ENCODE peak calls at places on chromosomes 16 and 17, in six cellular contexts. One of them, this sample, is unnamed.

GRCh38 chr16:81551141-81551808 is 106.7 kb downstream of the CMIP start:
- DNase-seq in lower leg skin: no peak
- DNase-seq in GM12865: peak; percentile 37
- DNase-seq in body of pancreas: no peak
- DNase-seq in neural progenitor cell: no peak
- DNase-seq in WERI-Rb-1: no peak
- DNase-seq in this sample: peak; percentile 73

GRCh38 chr17:3689262-3690093 is 6.5 kb downstream of the P2RX5 start:
- DNase-seq in WERI-Rb-1: no peak
- DNase-seq in GM12865: no peak
- DNase-seq in neural progenitor cell: no peak
- DNase-seq in body of pancreas: no peak
- DNase-seq in lower leg skin: no peak
- DNase-seq in this sample: no peak

GRCh38 chr17:48724241-48725004 is 1.4 kb downstream of the PRAC2 start:
- DNase-seq in neural progenitor cell: peak; percentile 91
- DNase-seq in lower leg skin: peak; percentile 97
- DNase-seq in body of pancreas: peak; percentile 90
- DNase-seq in GM12865: peak; percentile 77
- DNase-seq in WERI-Rb-1: peak; percentile 89
- DNase-seq in this sample: peak; percentile 80

GRCh38 chr17:80931421-80932265 is 60.0 kb upstream of the CHMP6 start:
- DNase-seq in neural progenitor cell: peak; percentile 85
- DNase-seq in WERI-Rb-1: no peak
- DNase-seq in lower leg skin: no peak
- DNase-seq in body of pancreas: peak; percentile 14
- DNase-seq in GM12865: no peak
- DNase-seq in this sample: no peak

GRCh38 chr16:7443108-7443507 is 110.5 kb downstream of the RBFOX1 start:
- DNase-seq in neural progenitor cell: no peak
- DNase-seq in WERI-Rb-1: no peak
- DNase-seq in lower leg skin: no peak
- DNase-seq in body of pancreas: no peak
- DNase-seq in GM12865: no peak
- DNase-seq in this sample: no peak

GRCh38 chr16:67533024-67533560 is 4.5 kb downstream of the RIPOR1 start:
- DNase-seq in body of pancreas: no peak
- DNase-seq in GM12865: no peak
- DNase-seq in neural progenitor cell: no peak
- DNase-seq in lower leg skin: no peak
- DNase-seq in WERI-Rb-1: no peak
- DNase-seq in this sample: no peak

GRCh38 chr16:51820176-51820575 is 669.1 kb upstream of the SALL1 start:
- DNase-seq in lower leg skin: no peak
- DNase-seq in GM12865: no peak
- DNase-seq in WERI-Rb-1: no peak
- DNase-seq in body of pancreas: no peak
- DNase-seq in neural progenitor cell: no peak
- DNase-seq in this sample: no peak

GRCh38 chr16:26838931-26839330 is 227.8 kb upstream of the C16orf82 start:
- DNase-seq in lower leg skin: peak; percentile 36
- DNase-seq in GM12865: no peak
- DNase-seq in body of pancreas: no peak
- DNase-seq in WERI-Rb-1: no peak
- DNase-seq in neural progenitor cell: no peak
- DNase-seq in this sample: no peak

GRCh38 chr16:50547340-50547865 is 793 bp upstream of the NKD1 start:
- DNase-seq in GM12865: peak; percentile 57
- DNase-seq in lower leg skin: no peak
- DNase-seq in body of pancreas: peak; percentile 79
- DNase-seq in neural progenitor cell: peak; percentile 77
- DNase-seq in WERI-Rb-1: peak; percentile 72
- DNase-seq in this sample: peak; percentile 70

GRCh38 chr17:42248351-42249179 is 27.6 kb downstream of the STAT5B start:
- DNase-seq in WERI-Rb-1: peak; percentile 89
- DNase-seq in neural progenitor cell: peak; percentile 47
- DNase-seq in body of pancreas: peak; percentile 87
- DNase-seq in lower leg skin: peak; percentile 93
- DNase-seq in GM12865: peak; percentile 90
- DNase-seq in this sample: peak; percentile 76

GRCh38 chr16:74874123-74874522 is 99.5 kb upstream of the FA2H start:
- DNase-seq in neural progenitor cell: no peak
- DNase-seq in body of pancreas: no peak
- DNase-seq in WERI-Rb-1: no peak
- DNase-seq in GM12865: no peak
- DNase-seq in lower leg skin: no peak
- DNase-seq in this sample: no peak

GRCh38 chr17:22303865-22304264 is 611.5 kb downstream of the KCNJ18 start:
- DNase-seq in lower leg skin: no peak
- DNase-seq in WERI-Rb-1: no peak
- DNase-seq in body of pancreas: no peak
- DNase-seq in GM12865: no peak
- DNase-seq in neural progenitor cell: no peak
- DNase-seq in this sample: no peak

GRCh38 chr16:28112908-28113307 is 49.4 kb upstream of the GSG1L start:
- DNase-seq in lower leg skin: no peak
- DNase-seq in GM12865: no peak
- DNase-seq in WERI-Rb-1: no peak
- DNase-seq in neural progenitor cell: no peak
- DNase-seq in body of pancreas: no peak
- DNase-seq in this sample: no peak

GRCh38 chr17:3688852-3689261 is 7.1 kb downstream of the P2RX5 start:
- DNase-seq in lower leg skin: no peak
- DNase-seq in body of pancreas: no peak
- DNase-seq in neural progenitor cell: peak; percentile 54
- DNase-seq in WERI-Rb-1: no peak
- DNase-seq in GM12865: no peak
- DNase-seq in this sample: no peak

GRCh38 chr17:3043737-3044365 is 19.6 kb downstream of the OR1D5 start:
- DNase-seq in body of pancreas: no peak
- DNase-seq in lower leg skin: peak; percentile 57
- DNase-seq in WERI-Rb-1: peak; percentile 41
- DNase-seq in GM12865: peak; percentile 31
- DNase-seq in neural progenitor cell: peak; percentile 39
- DNase-seq in this sample: no peak

GRCh38 chr16:60945225-60945624 is 1091.0 kb downstream of the CDH8 start:
- DNase-seq in neural progenitor cell: peak; percentile 79
- DNase-seq in lower leg skin: no peak
- DNase-seq in GM12865: no peak
- DNase-seq in body of pancreas: no peak
- DNase-seq in WERI-Rb-1: no peak
- DNase-seq in this sample: no peak

GRCh38 chr17:63434951-63435571 is 11.0 kb downstream of the CYB561 start:
- DNase-seq in lower leg skin: peak; percentile 90
- DNase-seq in neural progenitor cell: no peak
- DNase-seq in GM12865: no peak
- DNase-seq in body of pancreas: peak; percentile 95
- DNase-seq in WERI-Rb-1: no peak
- DNase-seq in this sample: no peak

GRCh38 chr16:89123001-89123830 is 29.6 kb downstream of the ACSF3 start:
- DNase-seq in GM12865: no peak
- DNase-seq in WERI-Rb-1: no peak
- DNase-seq in neural progenitor cell: no peak
- DNase-seq in lower leg skin: no peak
- DNase-seq in body of pancreas: no peak
- DNase-seq in this sample: no peak

GRCh38 chr16:57619606-57620315 is 8.7 kb upstream of the ADGRG1 start:
- DNase-seq in GM12865: no peak
- DNase-seq in lower leg skin: peak; percentile 90
- DNase-seq in neural progenitor cell: no peak
- DNase-seq in WERI-Rb-1: no peak
- DNase-seq in body of pancreas: peak; percentile 88
- DNase-seq in this sample: no peak

GRCh38 chr16:23174622-23175021 is 7.9 kb upstream of the SCNN1G start:
- DNase-seq in lower leg skin: peak; percentile 0
- DNase-seq in WERI-Rb-1: no peak
- DNase-seq in neural progenitor cell: peak; percentile 49
- DNase-seq in GM12865: no peak
- DNase-seq in body of pancreas: no peak
- DNase-seq in this sample: no peak

GRCh38 chr17:36149296-36149820 is 27.1 kb downstream of the TBC1D3B start:
- DNase-seq in body of pancreas: peak; percentile 7
- DNase-seq in WERI-Rb-1: no peak
- DNase-seq in neural progenitor cell: no peak
- DNase-seq in lower leg skin: peak; percentile 58
- DNase-seq in GM12865: no peak
- DNase-seq in this sample: no peak

GRCh38 chr16:3074860-3075545 is 9.6 kb downstream of the IL32 start:
- DNase-seq in neural progenitor cell: no peak
- DNase-seq in body of pancreas: no peak
- DNase-seq in WERI-Rb-1: no peak
- DNase-seq in lower leg skin: no peak
- DNase-seq in GM12865: peak; percentile 93
- DNase-seq in this sample: peak; percentile 80

GRCh38 chr17:73553311-73553710 is 90.9 kb downstream of the SDK2 start:
- DNase-seq in WERI-Rb-1: no peak
- DNase-seq in lower leg skin: no peak
- DNase-seq in neural progenitor cell: no peak
- DNase-seq in GM12865: no peak
- DNase-seq in body of pancreas: no peak
- DNase-seq in this sample: no peak

GRCh38 chr17:58362368-58363014 is 10.5 kb upstream of the SUPT4H1 start:
- DNase-seq in lower leg skin: no peak
- DNase-seq in WERI-Rb-1: no peak
- DNase-seq in neural progenitor cell: no peak
- DNase-seq in GM12865: no peak
- DNase-seq in body of pancreas: no peak
- DNase-seq in this sample: no peak

GRCh38 chr17:28230011-28230410 is 89.0 kb upstream of the TMEM97 start:
- DNase-seq in WERI-Rb-1: no peak
- DNase-seq in lower leg skin: peak; percentile 61
- DNase-seq in body of pancreas: peak; percentile 80
- DNase-seq in GM12865: peak; percentile 20
- DNase-seq in neural progenitor cell: no peak
- DNase-seq in this sample: no peak

GRCh38 chr17:81510798-81511549 is 1.6 kb downstream of the ACTG1 start:
- DNase-seq in body of pancreas: peak; percentile 44
- DNase-seq in GM12865: peak; percentile 35
- DNase-seq in lower leg skin: no peak
- DNase-seq in neural progenitor cell: no peak
- DNase-seq in WERI-Rb-1: peak; percentile 25
- DNase-seq in this sample: no peak

GRCh38 chr16:12735805-12736204 is 67.9 kb downstream of the CPPED1 start:
- DNase-seq in WERI-Rb-1: no peak
- DNase-seq in body of pancreas: no peak
- DNase-seq in neural progenitor cell: no peak
- DNase-seq in GM12865: no peak
- DNase-seq in lower leg skin: no peak
- DNase-seq in this sample: no peak

GRCh38 chr16:89256651-89257254 is 39.2 kb downstream of the ZNF778 start:
- DNase-seq in neural progenitor cell: peak; percentile 58
- DNase-seq in body of pancreas: peak; percentile 47
- DNase-seq in lower leg skin: peak; percentile 91
- DNase-seq in WERI-Rb-1: no peak
- DNase-seq in GM12865: no peak
- DNase-seq in this sample: peak; percentile 54

GRCh38 chr17:34703533-34703932 is 124.2 kb downstream of the TMEM132E start:
- DNase-seq in GM12865: peak; percentile 54
- DNase-seq in lower leg skin: peak; percentile 37
- DNase-seq in body of pancreas: peak; percentile 30
- DNase-seq in neural progenitor cell: peak; percentile 96
- DNase-seq in WERI-Rb-1: no peak
- DNase-seq in this sample: no peak

DNA sequence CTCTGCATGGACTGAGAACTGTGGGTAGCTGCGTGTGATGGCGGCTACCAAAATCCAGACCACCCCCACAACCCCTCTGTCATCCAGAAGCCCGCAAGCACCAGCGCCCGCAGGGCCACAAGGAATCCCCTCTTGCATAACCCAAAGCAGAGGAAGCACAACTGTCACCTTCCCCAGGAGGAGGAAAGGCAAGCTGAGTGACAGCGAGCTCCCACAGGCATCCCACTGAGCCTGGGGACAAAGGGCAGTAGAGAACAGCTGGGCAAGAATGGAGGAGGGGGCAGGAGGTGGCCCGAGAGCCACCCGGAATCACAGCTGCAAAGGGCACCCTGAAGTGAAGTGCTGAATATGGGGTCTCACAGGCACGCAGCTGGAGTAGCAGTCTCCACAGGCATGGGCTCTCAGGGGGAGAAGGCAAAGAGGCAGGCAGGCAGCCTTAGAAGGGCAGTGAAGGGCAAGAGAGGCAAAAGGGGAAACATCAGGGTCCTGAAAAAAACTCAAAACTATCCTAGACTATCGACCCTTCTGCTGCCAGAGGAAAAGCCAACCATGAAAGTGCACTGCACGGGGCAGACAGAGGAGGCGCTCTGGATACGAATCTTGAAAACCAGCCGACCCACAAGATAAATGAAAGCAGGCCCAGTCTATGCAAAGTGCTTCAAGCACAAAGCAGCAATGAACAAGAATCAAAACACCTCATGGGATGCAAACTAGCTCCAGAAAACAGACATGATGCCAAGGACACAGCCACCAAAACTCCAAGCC is 17.1 kb downstream of the USP36 start:
- DNase-seq in WERI-Rb-1: no peak
- DNase-seq in GM12865: no peak
- DNase-seq in body of pancreas: no peak
- DNase-seq in lower leg skin: no peak
- DNase-seq in neural progenitor cell: peak; percentile 46
- DNase-seq in this sample: no peak
- TF ChIP-seq CTCF in WERI-Rb-1: no peak
- TF ChIP-seq CTCF in GM12865: no peak
- TF ChIP-seq CTCF in body of pancreas: no peak
- TF ChIP-seq CTCF in lower leg skin: no peak
- TF ChIP-seq CTCF in neural progenitor cell: peak; percentile 36
- TF ChIP-seq CTCF in this sample: peak; percentile 2

GRCh38 chr17:53950207-53950857 is 127.6 kb downstream of the KIF2B start:
- DNase-seq in neural progenitor cell: peak; percentile 63
- DNase-seq in lower leg skin: no peak
- DNase-seq in WERI-Rb-1: peak; percentile 55
- DNase-seq in body of pancreas: no peak
- DNase-seq in GM12865: no peak
- DNase-seq in this sample: no peak
- TF ChIP-seq CTCF in neural progenitor cell: peak; percentile 62
- TF ChIP-seq CTCF in lower leg skin: no peak
- TF ChIP-seq CTCF in WERI-Rb-1: peak; percentile 72
- TF ChIP-seq CTCF in body of pancreas: no peak
- TF ChIP-seq CTCF in GM12865: no peak
- TF ChIP-seq CTCF in this sample: no peak

DNA sequence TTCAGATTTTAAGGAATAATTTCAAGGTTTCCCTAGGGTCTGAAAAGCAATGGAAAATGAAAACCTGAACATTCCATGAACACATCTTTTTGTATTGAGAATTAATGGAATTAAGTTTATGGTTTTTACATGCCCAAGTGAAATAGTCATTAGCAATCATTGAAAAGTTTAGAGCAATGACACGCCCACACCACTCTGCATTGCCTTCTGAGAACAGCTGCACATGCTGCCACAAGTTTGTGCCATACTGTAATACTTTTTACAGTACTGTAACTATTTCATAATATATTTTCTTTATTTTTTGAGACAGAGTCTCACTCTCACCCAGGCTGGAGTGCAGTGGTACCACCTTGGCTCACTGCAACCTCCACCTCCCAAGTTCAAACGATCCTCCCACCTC is 345.2 kb upstream of the PMFBP1 start:
- DNase-seq in body of pancreas: no peak
- DNase-seq in GM12865: no peak
- DNase-seq in WERI-Rb-1: no peak
- DNase-seq in neural progenitor cell: no peak
- DNase-seq in lower leg skin: no peak
- DNase-seq in this sample: no peak
- TF ChIP-seq CTCF in body of pancreas: no peak
- TF ChIP-seq CTCF in GM12865: no peak
- TF ChIP-seq CTCF in WERI-Rb-1: no peak
- TF ChIP-seq CTCF in neural progenitor cell: no peak
- TF ChIP-seq CTCF in lower leg skin: no peak
- TF ChIP-seq CTCF in this sample: no peak

GRCh38 chr17:39327109-39327508 is 74.3 kb downstream of the FBXL20 start:
- DNase-seq in neural progenitor cell: no peak
- DNase-seq in WERI-Rb-1: no peak
- DNase-seq in GM12865: no peak
- DNase-seq in lower leg skin: no peak
- DNase-seq in body of pancreas: no peak
- DNase-seq in this sample: no peak
- TF ChIP-seq CTCF in neural progenitor cell: no peak
- TF ChIP-seq CTCF in WERI-Rb-1: no peak
- TF ChIP-seq CTCF in GM12865: no peak
- TF ChIP-seq CTCF in lower leg skin: no peak
- TF ChIP-seq CTCF in body of pancreas: no peak
- TF ChIP-seq CTCF in this sample: no peak

This sample was measured in GM13976.